ENCODE peak calls at places on chromosome 16, in four cellular contexts. O is activated CD8-positive, alpha-beta T cell treated with anti-CD3 and anti-CD28 coated beads, Interleukin-2, amount 10 ng/mL, durations not matched to agents 7 days and 5 days; Q is mucosa of descending colon; F is stimulated activated CD8-positive, alpha-beta memory T cell treated with anti-CD3 and anti-CD28 coated beads, Interleukin-2, amount 100 ng/mL, for 48 hours. K is an unnamed sample.

GRCh38 chr16:9225527-9226316 is 134.3 kb downstream of the HAPSTR1 start:
- DNase-seq in O (no peak), F (no peak), Q (no peak), K (no peak)

GRCh38 chr16:83713597-83713996 is 94.2 kb upstream of the HSBP1 start:
- DNase-seq in Q (no peak), F (no peak), O (peak), K (no peak)

GRCh38 chr16:72997141-72997542 is 50.8 kb downstream of the ZFHX3 start:
- DNase-seq in F (no peak), O (no peak), Q (no peak), K (no peak)

GRCh38 chr16:89290887-89291286 is 73.4 kb downstream of the ZNF778 start:
- DNase-seq in Q (no peak), F (no peak), O (no peak), K (no peak)

GRCh38 chr16:68200120-68200783 is 35.7 kb downstream of the ESRP2 start:
- DNase-seq in F (no peak), O (no peak), Q (no peak), K (no peak)

GRCh38 chr16:88554711-88555264 is 15.4 kb upstream of the ZC3H18 start:
- DNase-seq in Q (no peak), O (no peak), F (no peak), K (no peak)

GRCh38 chr16:67137605-67138004 is 13.2 kb downstream of the B3GNT9 start:
- DNase-seq in Q (no peak), F (no peak), O (no peak), K (no peak)

GRCh38 chr16:1978476-1979120 is 2.7 kb downstream of the NOXO1 start:
- DNase-seq in O (no peak), Q (no peak), F (no peak), K (no peak)

GRCh38 chr16:1157639-1158455 is 4.9 kb downstream of the CACNA1H start:
- DNase-seq in F (no peak), Q (no peak), O (no peak), K (no peak)

GRCh38 chr16:29683543-29684090 is 4.6 kb downstream of the QPRT start:
- DNase-seq in O (no peak), F (no peak), Q (no peak), K (no peak)

GRCh38 chr16:25155553-25156460 is 44.3 kb downstream of the LCMT1 start:
- DNase-seq in F (no peak), Q (no peak), O (peak), K (no peak)

GRCh38 chr16:49121636-49122035 is 160.0 kb downstream of the CBLN1 start:
- DNase-seq in Q (no peak), F (no peak), O (no peak), K (no peak)

GRCh38 chr16:57657228-57657627 is 10.9 kb upstream of the ADGRG3 start:
- DNase-seq in Q (no peak), F (no peak), O (no peak), K (no peak)

GRCh38 chr16:75026892-75027391 is 28.1 kb downstream of the ZNRF1 start:
- DNase-seq in O (no peak), Q (no peak), F (no peak), K (no peak)

GRCh38 chr16:578870-579405 is 9.2 kb downstream of the PIGQ start:
- DNase-seq in Q (no peak), F (peak), O (peak), K (peak)

GRCh38 chr16:87723224-87723619 is 42.6 kb downstream of the KLHDC4 start:
- DNase-seq in F (no peak), Q (no peak), O (no peak), K (no peak)

GRCh38 chr16:70725912-70726828 is 40.3 kb upstream of the MTSS2 start:
- DNase-seq in Q (no peak), F (no peak), O (no peak), K (no peak)

GRCh38 chr16:10694830-10695229 is at the start of gene TEKT5:
- DNase-seq in O (no peak), Q (no peak), F (no peak), K (no peak)

GRCh38 chr16:75282811-75283281 is 31.4 kb upstream of the BCAR1 start:
- DNase-seq in O (no peak), Q (no peak), F (no peak), K (no peak)

GRCh38 chr16:54597222-54597621 is 310.6 kb upstream of the IRX3 start:
- DNase-seq in O (no peak), F (no peak), Q (no peak), K (no peak)

GRCh38 chr16:67537270-67537635 is 8.6 kb downstream of the RIPOR1 start:
- DNase-seq in Q (peak), O (peak), F (no peak), K (peak)

GRCh38 chr16:84970447-84971127 is 40.7 kb downstream of the ZDHHC7 start:
- DNase-seq in F (peak), Q (peak), O (peak), K (peak)

GRCh38 chr16:49351119-49351518 is 22.5 kb upstream of the C16orf78 start:
- DNase-seq in O (no peak), F (no peak), Q (no peak), K (no peak)

GRCh38 chr16:7303677-7304200 is 28.9 kb upstream of the RBFOX1 start:
- DNase-seq in Q (no peak), F (no peak), O (no peak), K (no peak)

GRCh38 chr16:27980076-27980775 is 83.3 kb downstream of the GSG1L start:
- DNase-seq in Q (no peak), F (no peak), O (no peak), K (no peak)

GRCh38 chr16:7086842-7087616 is 245.6 kb upstream of the RBFOX1 start:
- DNase-seq in O (no peak), Q (no peak), F (no peak), K (no peak)

GRCh38 chr16:85583491-85584181 is 29.5 kb upstream of the GSE1 start:
- DNase-seq in Q (no peak), F (no peak), O (peak), K (no peak)

GRCh38 chr16:87233928-87234327 is 83.3 kb downstream of the C16orf95 start:
- DNase-seq in F (no peak), Q (no peak), O (no peak), K (no peak)

GRCh38 chr16:2529061-2529931 is 1.9 kb downstream of the CEMP1 start:
- DNase-seq in F (no peak), Q (peak), O (no peak), K (no peak)

GRCh38 chr16:1184156-1184868 is 31.4 kb downstream of the CACNA1H start:
- DNase-seq in Q (no peak), O (no peak), F (no peak), K (no peak)

GRCh38 chr16:16067127-16067526 is 117.7 kb downstream of the ABCC1 start:
- DNase-seq in Q (no peak), F (no peak), O (no peak), K (no peak)

GRCh38 chr16:10581507-10581906 is 1.1 kb upstream of the EMP2 start:
- DNase-seq in F (no peak), O (no peak), Q (no peak), K (no peak)

GRCh38 chr16:85387171-85387507 is 226.0 kb upstream of the GSE1 start:
- DNase-seq in O (no peak), Q (peak), F (no peak), K (no peak)

GRCh38 chr16:56606071-56606687 is 2.2 kb upstream of the MT2A start:
- DNase-seq in F (no peak), Q (no peak), O (no peak), K (no peak)

GRCh38 chr16:19210175-19210924 is 42.3 kb downstream of the SYT17 start:
- DNase-seq in Q (no peak), O (no peak), F (no peak), K (no peak)

GRCh38 chr16:30397776-30398659 is 2.8 kb downstream of the ZNF48 start:
- DNase-seq in Q (peak), F (no peak), O (no peak), K (peak)

GRCh38 chr16:57070424-57070823 is 22.0 kb upstream of the CPNE2 start:
- DNase-seq in F (no peak), O (no peak), Q (no peak), K (no peak)

GRCh38 chr16:3112058-3112880 is at the start of gene ZNF205:
- DNase-seq in F (no peak), O (no peak), Q (peak), K (no peak)

GRCh38 chr16:12426122-12426521 is 377.6 kb downstream of the CPPED1 start:
- DNase-seq in F (no peak), Q (no peak), O (no peak), K (no peak)

GRCh38 chr16:66750279-66751134 is 902 bp downstream of the DYNC1LI2 start:
- DNase-seq in F (no peak), O (peak), Q (no peak), K (no peak)

K was measured in stimulated activated effector memory CD8-positive, alpha-beta T cell treated with anti-CD3 and anti-CD28 coated beads, Interleukin-12 subunit alpha, Interleukin-12 subunit beta, amount 100 ng/mL, for 72 hours.